ENCODE peak calls at places on chromosomes 3 and 15, in seven cellular contexts. E, C, U, N, X, Y and J are unnamed samples.

GRCh38 chr3:128784228-128784627 is 58.2 kb downstream of the RAB7A start:
- DNase-seq in E (no peak), C (peak; percentile 43), U (peak; percentile 46), N (no peak), X (peak; percentile 63), Y (peak; percentile 8), J (peak; percentile 39)

GRCh38 chr3:16942955-16943354 is 58.2 kb downstream of the PLCL2 start:
- DNase-seq in E (no peak), C (no peak), U (no peak), N (no peak), X (no peak), Y (no peak), J (no peak)

GRCh38 chr3:78804251-78805037 is 963.4 kb downstream of the ROBO1 start:
- DNase-seq in E (no peak), C (no peak), U (no peak), N (no peak), X (no peak), Y (no peak), J (peak; percentile 75)

GRCh38 chr3:187295635-187296034 is 4.1 kb upstream of the MASP1 start:
- DNase-seq in E (no peak), C (peak; percentile 12), U (peak; percentile 23), N (no peak), X (no peak), Y (no peak), J (no peak)

GRCh38 chr3:86989611-86990010 is 1.3 kb downstream of the VGLL3 start:
- DNase-seq in E (no peak), C (no peak), U (no peak), N (no peak), X (no peak), Y (no peak), J (no peak)

GRCh38 chr15:47754312-47754711 is 37.0 kb downstream of the SEMA6D start:
- DNase-seq in E (no peak), C (no peak), U (no peak), N (no peak), X (no peak), Y (no peak), J (peak; percentile 18)

GRCh38 chr3:51773529-51773928 is 5.5 kb downstream of the IQCF6 start:
- DNase-seq in E (no peak), C (no peak), U (no peak), N (no peak), X (no peak), Y (no peak), J (no peak)

GRCh38 chr3:138694287-138695007 is 85.9 kb downstream of the FAIM start:
- DNase-seq in E (no peak), C (peak; percentile 78), U (peak; percentile 22), N (no peak), X (no peak), Y (no peak), J (no peak)

GRCh38 chr3:173465112-173465511 is 67.6 kb downstream of the NLGN1 start:
- DNase-seq in E (no peak), C (peak; percentile 92), U (peak; percentile 0), N (no peak), X (no peak), Y (no peak), J (peak; percentile 39)

GRCh38 chr3:52809149-52809548 is 14.6 kb downstream of the ITIH3 start:
- DNase-seq in E (no peak), C (no peak), U (no peak), N (no peak), X (no peak), Y (no peak), J (no peak)

GRCh38 chr3:24351779-24352469 is 142.7 kb downstream of the THRB start:
- DNase-seq in E (no peak), C (no peak), U (no peak), N (no peak), X (no peak), Y (no peak), J (no peak)